ENCODE peak calls at places on chromosomes 4 and X, in eight cellular contexts. One of them, this sample, is unnamed.

GRCh38 chr4:119070301-119070700 is 65.3 kb upstream of the MYOZ2 start:
- DNase-seq in GM12891: no peak
- DNase-seq in breast epithelium: no peak
- DNase-seq in esophagus muscularis mucosa: no peak
- DNase-seq in sigmoid colon: no peak
- DNase-seq in stomach: no peak
- DNase-seq in K562: no peak
- DNase-seq in GM12892: no peak
- DNase-seq in this sample: no peak

GRCh38 chr4:71639380-71639779 is 144.5 kb downstream of the GC start:
- DNase-seq in GM12891: no peak
- DNase-seq in breast epithelium: no peak
- DNase-seq in esophagus muscularis mucosa: no peak
- DNase-seq in sigmoid colon: no peak
- DNase-seq in stomach: no peak
- DNase-seq in K562: peak
- DNase-seq in GM12892: no peak
- DNase-seq in this sample: no peak

GRCh38 chrX:131778269-131779218 is 234.7 kb downstream of the OR13H1 start:
- DNase-seq in GM12891: no peak
- DNase-seq in breast epithelium: no peak
- DNase-seq in esophagus muscularis mucosa: no peak
- DNase-seq in sigmoid colon: peak
- DNase-seq in stomach: peak
- DNase-seq in K562: no peak
- DNase-seq in GM12892: no peak
- DNase-seq in this sample: peak

GRCh38 chr4:144599621-144600020 is 46.3 kb upstream of the HHIP start:
- DNase-seq in GM12891: no peak
- DNase-seq in breast epithelium: no peak
- DNase-seq in esophagus muscularis mucosa: no peak
- DNase-seq in sigmoid colon: no peak
- DNase-seq in stomach: no peak
- DNase-seq in K562: no peak
- DNase-seq in GM12892: no peak
- DNase-seq in this sample: no peak

GRCh38 chrX:46211079-46211478 is 334.1 kb downstream of the ZNF674 start:
- DNase-seq in GM12891: no peak
- DNase-seq in breast epithelium: no peak
- DNase-seq in esophagus muscularis mucosa: no peak
- DNase-seq in sigmoid colon: no peak
- DNase-seq in stomach: no peak
- DNase-seq in K562: no peak
- DNase-seq in GM12892: no peak
- DNase-seq in this sample: no peak

GRCh38 chrX:23387826-23388225 is 53.2 kb downstream of the PTCHD1 start:
- DNase-seq in GM12891: no peak
- DNase-seq in breast epithelium: no peak
- DNase-seq in esophagus muscularis mucosa: no peak
- DNase-seq in sigmoid colon: no peak
- DNase-seq in stomach: no peak
- DNase-seq in K562: no peak
- DNase-seq in GM12892: no peak
- DNase-seq in this sample: no peak

GRCh38 chrX:9433596-9433995 is 31.3 kb upstream of the TBL1X start:
- DNase-seq in GM12891: no peak
- DNase-seq in breast epithelium: no peak
- DNase-seq in esophagus muscularis mucosa: no peak
- DNase-seq in sigmoid colon: no peak
- DNase-seq in stomach: no peak
- DNase-seq in K562: no peak
- DNase-seq in GM12892: no peak
- DNase-seq in this sample: no peak

GRCh38 chr4:9898596-9899345 is 117.3 kb downstream of the DRD5 start:
- DNase-seq in GM12891: peak
- DNase-seq in breast epithelium: no peak
- DNase-seq in esophagus muscularis mucosa: no peak
- DNase-seq in sigmoid colon: no peak
- DNase-seq in stomach: peak
- DNase-seq in K562: peak
- DNase-seq in GM12892: no peak
- DNase-seq in this sample: peak

GRCh38 chr4:153205028-153205648 is 895 bp downstream of the TRIM2 start:
- DNase-seq in GM12891: no peak
- DNase-seq in breast epithelium: no peak
- DNase-seq in esophagus muscularis mucosa: no peak
- DNase-seq in sigmoid colon: no peak
- DNase-seq in stomach: peak
- DNase-seq in K562: no peak
- DNase-seq in GM12892: no peak
- DNase-seq in this sample: peak

GRCh38 chr4:79913581-79913980 is 159.4 kb downstream of the ANTXR2 start:
- DNase-seq in GM12891: no peak
- DNase-seq in breast epithelium: no peak
- DNase-seq in esophagus muscularis mucosa: no peak
- DNase-seq in sigmoid colon: no peak
- DNase-seq in stomach: no peak
- DNase-seq in K562: peak
- DNase-seq in GM12892: no peak
- DNase-seq in this sample: no peak

GRCh38 chrX:69024931-69025330 is 140.3 kb downstream of the PJA1 start:
- DNase-seq in GM12891: no peak
- DNase-seq in breast epithelium: no peak
- DNase-seq in esophagus muscularis mucosa: peak
- DNase-seq in sigmoid colon: peak
- DNase-seq in stomach: peak
- DNase-seq in K562: no peak
- DNase-seq in GM12892: no peak
- DNase-seq in this sample: peak

GRCh38 chr4:14790487-14790886 is 211.8 kb upstream of the CPEB2 start:
- DNase-seq in GM12891: no peak
- DNase-seq in breast epithelium: no peak
- DNase-seq in esophagus muscularis mucosa: no peak
- DNase-seq in sigmoid colon: no peak
- DNase-seq in stomach: no peak
- DNase-seq in K562: no peak
- DNase-seq in GM12892: no peak
- DNase-seq in this sample: no peak

GRCh38 chr4:147954850-147955249 is 223.0 kb downstream of the ARHGAP10 start:
- DNase-seq in GM12891: no peak
- DNase-seq in breast epithelium: no peak
- DNase-seq in esophagus muscularis mucosa: no peak
- DNase-seq in sigmoid colon: no peak
- DNase-seq in stomach: no peak
- DNase-seq in K562: no peak
- DNase-seq in GM12892: no peak
- DNase-seq in this sample: no peak

GRCh38 chrX:121831601-121832000 is 784.2 kb downstream of the GLUD2 start:
- DNase-seq in GM12891: no peak
- DNase-seq in breast epithelium: no peak
- DNase-seq in esophagus muscularis mucosa: no peak
- DNase-seq in sigmoid colon: no peak
- DNase-seq in stomach: no peak
- DNase-seq in K562: no peak
- DNase-seq in GM12892: no peak
- DNase-seq in this sample: no peak

GRCh38 chr4:110198472-110199419 is at the start of gene ELOVL6:
- DNase-seq in GM12891: no peak
- DNase-seq in breast epithelium: no peak
- DNase-seq in esophagus muscularis mucosa: no peak
- DNase-seq in sigmoid colon: peak
- DNase-seq in stomach: peak
- DNase-seq in K562: peak
- DNase-seq in GM12892: peak
- DNase-seq in this sample: peak
- TF ChIP-seq POLR2AphosphoS5 in GM12891: no peak
- TF ChIP-seq POLR2AphosphoS5 in breast epithelium: no peak
- TF ChIP-seq POLR2AphosphoS5 in esophagus muscularis mucosa: peak
- TF ChIP-seq POLR2AphosphoS5 in sigmoid colon: no peak
- TF ChIP-seq POLR2AphosphoS5 in stomach: peak
- TF ChIP-seq POLR2AphosphoS5 in K562: peak
- TF ChIP-seq POLR2AphosphoS5 in GM12892: peak
- TF ChIP-seq POLR2AphosphoS5 in this sample: peak

GRCh38 chrX:39473812-39474211 is 623.9 kb downstream of the BCOR start:
- DNase-seq in GM12891: no peak
- DNase-seq in breast epithelium: no peak
- DNase-seq in esophagus muscularis mucosa: no peak
- DNase-seq in sigmoid colon: no peak
- DNase-seq in stomach: no peak
- DNase-seq in K562: no peak
- DNase-seq in GM12892: no peak
- DNase-seq in this sample: no peak

GRCh38 chrX:39475372-39475771 is 622.4 kb downstream of the BCOR start:
- DNase-seq in GM12891: no peak
- DNase-seq in breast epithelium: no peak
- DNase-seq in esophagus muscularis mucosa: no peak
- DNase-seq in sigmoid colon: no peak
- DNase-seq in stomach: no peak
- DNase-seq in K562: peak
- DNase-seq in GM12892: no peak
- DNase-seq in this sample: no peak

GRCh38 chrX:39472161-39472560 is 625.6 kb downstream of the BCOR start:
- DNase-seq in GM12891: no peak
- DNase-seq in breast epithelium: no peak
- DNase-seq in esophagus muscularis mucosa: no peak
- DNase-seq in sigmoid colon: no peak
- DNase-seq in stomach: no peak
- DNase-seq in K562: peak
- DNase-seq in GM12892: no peak
- DNase-seq in this sample: no peak

GRCh38 chrX:39469126-39469525 is 628.6 kb downstream of the BCOR start:
- DNase-seq in GM12891: no peak
- DNase-seq in breast epithelium: no peak
- DNase-seq in esophagus muscularis mucosa: no peak
- DNase-seq in sigmoid colon: no peak
- DNase-seq in stomach: no peak
- DNase-seq in K562: no peak
- DNase-seq in GM12892: no peak
- DNase-seq in this sample: no peak

DNA sequence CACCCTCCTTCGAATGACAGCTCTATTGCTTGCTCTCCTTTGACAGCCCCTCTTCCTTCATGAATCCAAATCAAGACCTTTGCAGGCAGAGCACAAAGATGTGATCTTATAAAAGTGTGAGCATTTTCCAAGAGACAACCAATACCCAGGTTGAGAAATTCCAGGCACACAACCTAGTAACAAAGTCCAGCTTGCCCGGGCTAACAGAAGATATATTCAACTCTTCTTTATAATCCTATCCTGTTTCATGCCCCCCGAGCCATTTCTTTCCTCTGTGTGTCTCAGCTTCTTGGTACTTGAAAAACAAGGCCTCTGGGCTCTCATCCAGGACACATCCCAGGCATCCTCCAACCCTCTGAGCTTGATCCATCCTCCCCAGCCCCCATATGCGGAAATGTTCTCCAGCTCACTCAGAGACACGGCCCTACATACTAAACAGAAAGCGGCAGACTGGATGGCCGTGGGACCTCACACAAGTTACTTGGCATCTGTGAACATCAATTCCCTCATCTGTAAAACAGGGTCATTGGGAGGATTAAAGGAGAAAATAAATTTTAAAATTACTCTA is 627.1 kb downstream of the BCOR start:
- DNase-seq in GM12891: no peak
- DNase-seq in breast epithelium: no peak
- DNase-seq in esophagus muscularis mucosa: no peak
- DNase-seq in sigmoid colon: peak
- DNase-seq in stomach: no peak
- DNase-seq in K562: no peak
- DNase-seq in GM12892: no peak
- DNase-seq in this sample: peak
- TF ChIP-seq POLR2AphosphoS5 in GM12891: no peak
- TF ChIP-seq POLR2AphosphoS5 in breast epithelium: no peak
- TF ChIP-seq POLR2AphosphoS5 in esophagus muscularis mucosa: peak
- TF ChIP-seq POLR2AphosphoS5 in sigmoid colon: peak
- TF ChIP-seq POLR2AphosphoS5 in stomach: no peak
- TF ChIP-seq POLR2AphosphoS5 in K562: no peak
- TF ChIP-seq POLR2AphosphoS5 in GM12892: no peak
- TF ChIP-seq POLR2AphosphoS5 in this sample: no peak

GRCh38 chr4:73853718-73854473 is 800 bp downstream of the PF4V1 start:
- DNase-seq in GM12891: no peak
- DNase-seq in breast epithelium: no peak
- DNase-seq in esophagus muscularis mucosa: no peak
- DNase-seq in sigmoid colon: no peak
- DNase-seq in stomach: no peak
- DNase-seq in K562: no peak
- DNase-seq in GM12892: no peak
- DNase-seq in this sample: no peak

GRCh38 chr4:73855406-73855805 is 2.3 kb downstream of the PF4V1 start:
- DNase-seq in GM12891: no peak
- DNase-seq in breast epithelium: no peak
- DNase-seq in esophagus muscularis mucosa: no peak
- DNase-seq in sigmoid colon: no peak
- DNase-seq in stomach: no peak
- DNase-seq in K562: no peak
- DNase-seq in GM12892: no peak
- DNase-seq in this sample: no peak

GRCh38 chr4:73852771-73853170 is 325 bp upstream of the PF4V1 start:
- DNase-seq in GM12891: no peak
- DNase-seq in breast epithelium: no peak
- DNase-seq in esophagus muscularis mucosa: no peak
- DNase-seq in sigmoid colon: no peak
- DNase-seq in stomach: no peak
- DNase-seq in K562: no peak
- DNase-seq in GM12892: no peak
- DNase-seq in this sample: no peak

GRCh38 chr4:73851293-73851692 is 1.8 kb upstream of the PF4V1 start:
- DNase-seq in GM12891: no peak
- DNase-seq in breast epithelium: no peak
- DNase-seq in esophagus muscularis mucosa: no peak
- DNase-seq in sigmoid colon: no peak
- DNase-seq in stomach: no peak
- DNase-seq in K562: no peak
- DNase-seq in GM12892: no peak
- DNase-seq in this sample: no peak

GRCh38 chr4:73853246-73853704 is at the start of gene PF4V1:
- DNase-seq in GM12891: no peak
- DNase-seq in breast epithelium: no peak
- DNase-seq in esophagus muscularis mucosa: no peak
- DNase-seq in sigmoid colon: peak
- DNase-seq in stomach: peak
- DNase-seq in K562: no peak
- DNase-seq in GM12892: no peak
- DNase-seq in this sample: peak
- TF ChIP-seq POLR2AphosphoS5 in GM12891: no peak
- TF ChIP-seq POLR2AphosphoS5 in breast epithelium: no peak
- TF ChIP-seq POLR2AphosphoS5 in esophagus muscularis mucosa: no peak
- TF ChIP-seq POLR2AphosphoS5 in sigmoid colon: no peak
- TF ChIP-seq POLR2AphosphoS5 in stomach: no peak
- TF ChIP-seq POLR2AphosphoS5 in K562: no peak
- TF ChIP-seq POLR2AphosphoS5 in GM12892: no peak
- TF ChIP-seq POLR2AphosphoS5 in this sample: no peak

DNA sequence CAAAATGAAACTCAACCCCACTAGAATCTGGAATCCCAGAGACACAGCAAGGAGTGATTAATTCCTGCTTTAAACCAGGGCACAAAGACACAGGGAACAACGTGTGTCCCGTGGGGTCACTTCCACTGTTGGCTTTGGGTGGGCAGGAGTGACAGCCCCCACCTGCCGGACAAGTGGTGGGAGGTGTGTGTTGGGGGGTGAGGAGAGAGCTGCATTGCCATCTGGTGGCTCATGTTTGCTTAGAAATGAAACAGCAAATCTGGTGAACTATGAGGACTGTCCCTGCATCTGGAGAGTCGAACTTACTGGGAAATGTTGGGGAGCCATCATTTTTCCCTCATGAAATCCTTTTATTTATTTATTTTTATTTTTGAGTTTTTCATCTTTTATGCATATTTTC is 75.9 kb upstream of the AFAP1 start:
- DNase-seq in GM12891: no peak
- DNase-seq in breast epithelium: no peak
- DNase-seq in esophagus muscularis mucosa: no peak
- DNase-seq in sigmoid colon: no peak
- DNase-seq in stomach: no peak
- DNase-seq in K562: peak
- DNase-seq in GM12892: no peak
- DNase-seq in this sample: no peak
- TF ChIP-seq POLR2AphosphoS5 in GM12891: no peak
- TF ChIP-seq POLR2AphosphoS5 in breast epithelium: no peak
- TF ChIP-seq POLR2AphosphoS5 in esophagus muscularis mucosa: no peak
- TF ChIP-seq POLR2AphosphoS5 in sigmoid colon: no peak
- TF ChIP-seq POLR2AphosphoS5 in stomach: no peak
- TF ChIP-seq POLR2AphosphoS5 in K562: no peak
- TF ChIP-seq POLR2AphosphoS5 in GM12892: no peak
- TF ChIP-seq POLR2AphosphoS5 in this sample: no peak